ENCODE peak calls at places on chromosome 22, in four cellular contexts. Q is GM23338, M is HepG2, K is K562. F is an unnamed sample.

GRCh38 chr22:46075764-46076531 is 74.4 kb upstream of the PPARA start:
- DNase-seq in M (no peak), Q (no peak), K (no peak), F (no peak)

GRCh38 chr22:25690798-25691197 is 51.2 kb upstream of the MYO18B start:
- DNase-seq in Q (no peak), M (no peak), K (no peak), F (no peak)

GRCh38 chr22:22702159-22702873 is 57.9 kb downstream of the GGTLC2 start:
- DNase-seq in K (no peak), Q (peak; percentile 64), M (no peak), F (no peak)

GRCh38 chr22:41799486-41800347 is 762 bp upstream of the CCDC134 start:
- DNase-seq in M (no peak), K (peak; percentile 68), Q (peak; percentile 43), F (no peak)

GRCh38 chr22:39146256-39147101 is 6.0 kb downstream of the CBX7 start:
- DNase-seq in K (no peak), Q (no peak), M (no peak), F (no peak)

GRCh38 chr22:39518124-39518786 is 2.1 kb upstream of the ATF4 start:
- DNase-seq in Q (no peak), M (no peak), K (no peak), F (no peak)

GRCh38 chr22:24706050-24706449 is 68.5 kb downstream of the PIWIL3 start:
- DNase-seq in Q (peak; percentile 81), K (peak; percentile 26), M (peak; percentile 45), F (no peak)

GRCh38 chr22:26429458-26430238 is 588 bp downstream of the ASPHD2 start:
- DNase-seq in K (peak; percentile 36), Q (peak; percentile 43), M (no peak), F (no peak)

GRCh38 chr22:35627267-35628041 is 10.3 kb upstream of the MB start:
- DNase-seq in K (no peak), M (peak; percentile 64), Q (peak; percentile 85), F (no peak)

GRCh38 chr22:41445171-41446056 is 1.2 kb downstream of the TOB2 start:
- DNase-seq in Q (peak; percentile 71), M (no peak), K (no peak), F (no peak)

GRCh38 chr22:30573594-30574094 is 821 bp downstream of the GAL3ST1 start:
- DNase-seq in Q (peak; percentile 30), M (no peak), K (no peak), F (no peak)

GRCh38 chr22:40176921-40177737 is 596 bp upstream of the TNRC6B start:
- DNase-seq in K (peak; percentile 47), M (peak; percentile 87), Q (peak; percentile 79), F (peak; percentile 41)

GRCh38 chr22:42270512-42271190 is at the start of gene TCF20:
- DNase-seq in M (peak; percentile 66), Q (peak; percentile 89), K (peak; percentile 88), F (no peak)

GRCh38 chr22:22612516-22612915 is 31.9 kb upstream of the GGTLC2 start:
- DNase-seq in K (no peak), M (no peak), Q (no peak), F (no peak)

GRCh38 chr22:19285831-19286230 is 5.7 kb downstream of the CLTCL1 start:
- DNase-seq in Q (no peak), M (no peak), K (no peak), F (no peak)

GRCh38 chr22:25083414-25084166 is 116.1 kb upstream of the CRYBB3 start:
- DNase-seq in K (no peak), Q (no peak), M (peak; percentile 88), F (no peak)

GRCh38 chr22:21028277-21029251 is 3.8 kb downstream of the SLC7A4 start:
- DNase-seq in M (no peak), Q (no peak), K (no peak), F (no peak)

GRCh38 chr22:34111210-34111824 is 191.0 kb upstream of the LARGE1 start:
- DNase-seq in M (peak; percentile 22), K (peak; percentile 18), Q (peak; percentile 80), F (no peak)

GRCh38 chr22:45149671-45150070 is 14.1 kb upstream of the NUP50 start:
- DNase-seq in M (no peak), K (no peak), Q (no peak), F (no peak)

GRCh38 chr22:44567846-44568493 is 69.9 kb upstream of the RTL6 start:
- DNase-seq in K (no peak), M (peak; percentile 45), Q (peak; percentile 57), F (no peak)

GRCh38 chr22:30626413-30626812 is 9.2 kb upstream of the SLC35E4 start:
- DNase-seq in Q (no peak), M (no peak), K (no peak), F (no peak)

GRCh38 chr22:23075050-23075449 is 4.7 kb downstream of the GNAZ start:
- DNase-seq in K (no peak), Q (no peak), M (no peak), F (no peak)

GRCh38 chr22:21714059-21714770 is 21.4 kb downstream of the YPEL1 start:
- DNase-seq in M (no peak), K (peak; percentile 67), Q (no peak), F (no peak)

GRCh38 chr22:33038131-33038772 is 19.9 kb downstream of the SYN3 start:
- DNase-seq in M (no peak), K (no peak), Q (peak; percentile 21), F (no peak)

GRCh38 chr22:46659059-46659790 is 39.0 kb downstream of the GRAMD4 start:
- DNase-seq in M (no peak), K (no peak), Q (no peak), F (no peak)

GRCh38 chr22:46114518-46115387 is 35.6 kb upstream of the PPARA start:
- DNase-seq in Q (no peak), M (no peak), K (no peak), F (no peak)

GRCh38 chr22:41828516-41828915 is 4.4 kb upstream of the SREBF2 start:
- DNase-seq in Q (no peak), K (no peak), M (no peak), F (no peak)

GRCh38 chr22:40273319-40273718 is 73.0 kb upstream of the ADSL start:
- DNase-seq in M (no peak), Q (no peak), K (no peak), F (no peak)

GRCh38 chr22:40050258-40050657 is 55.5 kb downstream of the FAM83F start:
- DNase-seq in M (no peak), K (no peak), Q (no peak), F (peak; percentile 70)

GRCh38 chr22:46070722-46071450 is 79.4 kb upstream of the PPARA start:
- DNase-seq in K (no peak), M (no peak), Q (peak; percentile 62), F (no peak)

GRCh38 chr22:45007247-45007945 is 2.4 kb downstream of the PHF21B start:
- DNase-seq in K (peak; percentile 67), M (no peak), Q (peak; percentile 87), F (no peak)

GRCh38 chr22:48431536-48432315 is 1395.9 kb downstream of the BRD1 start:
- DNase-seq in M (no peak), K (peak; percentile 11), Q (no peak), F (no peak)

GRCh38 chr22:48432721-48433518 is 1394.8 kb downstream of the BRD1 start:
- DNase-seq in M (no peak), K (no peak), Q (no peak), F (no peak)

GRCh38 chr22:48428556-48429371 is 1398.9 kb downstream of the BRD1 start:
- DNase-seq in K (no peak), M (no peak), Q (no peak), F (no peak)

GRCh38 chr22:48429621-48430020 is 1398.1 kb downstream of the BRD1 start:
- DNase-seq in K (no peak), M (no peak), Q (no peak), F (no peak)

GRCh38 chr22:48431014-48431413 is 1396.7 kb downstream of the BRD1 start:
- DNase-seq in M (no peak), Q (no peak), K (no peak), F (no peak)
- TF ChIP-seq JUNB in M (no peak), Q (no peak), K (no peak), F (no peak)

GRCh38 chr22:50672041-50672440 is 582 bp upstream of the SHANK3 start:
- DNase-seq in Q (no peak), K (peak; percentile 3), M (no peak), F (no peak)

GRCh38 chr22:50674127-50674493 is 1.5 kb downstream of the SHANK3 start:
- DNase-seq in K (no peak), Q (peak; percentile 30), M (no peak), F (no peak)

GRCh38 chr22:50674606-50675552 is 2.3 kb downstream of the SHANK3 start:
- DNase-seq in K (peak; percentile 67), Q (peak; percentile 94), M (peak; percentile 32), F (no peak)

GRCh38 chr22:50672471-50673230 is at the start of gene SHANK3:
- DNase-seq in Q (peak; percentile 42), M (no peak), K (peak; percentile 8), F (no peak)

DNA sequence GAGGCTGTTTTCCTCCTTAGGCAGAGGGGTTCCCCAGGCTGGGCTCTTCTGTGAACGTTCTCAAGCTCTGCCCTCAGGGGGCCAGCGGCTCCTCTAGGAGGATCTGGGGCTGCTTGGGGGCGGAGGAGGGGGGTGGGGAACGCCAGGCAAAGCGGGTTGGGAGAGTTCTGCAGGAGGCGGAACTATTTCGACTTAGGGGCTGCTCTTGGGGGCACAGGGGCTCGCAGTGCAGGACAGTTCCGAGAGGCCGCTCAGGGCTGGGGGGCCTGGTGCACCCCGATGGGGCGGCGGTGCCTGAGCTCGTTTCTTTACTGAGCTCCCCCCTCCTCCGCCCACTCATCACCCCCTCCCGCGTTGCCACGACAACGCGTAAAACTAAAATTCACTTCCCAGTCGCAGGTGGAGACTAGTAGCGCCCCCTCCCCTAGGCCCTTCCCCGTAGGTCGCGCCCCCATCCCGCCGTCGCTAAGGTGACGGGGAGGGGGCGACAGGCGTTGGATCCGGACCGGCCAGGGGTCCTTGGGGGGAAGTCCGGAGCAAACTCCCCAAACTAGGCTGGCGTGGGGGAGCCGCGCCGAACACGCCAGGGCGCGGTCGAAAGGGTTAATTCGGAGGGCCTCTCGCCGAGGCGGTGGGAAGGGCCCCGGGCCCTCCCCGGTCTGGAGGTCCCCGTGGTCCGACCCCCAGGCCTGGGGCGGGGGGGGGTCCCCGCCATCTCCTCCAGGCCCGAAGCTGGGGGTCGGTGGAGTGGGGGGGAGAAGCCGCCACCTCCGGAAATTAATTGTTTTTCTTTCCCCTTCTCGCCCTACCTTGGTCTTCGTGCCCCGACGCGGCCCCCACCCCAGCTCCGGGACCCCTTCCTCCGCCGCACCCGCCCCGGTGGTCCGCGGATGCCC is 856 bp downstream of the SHANK3 start:
- DNase-seq in Q (peak; percentile 69), K (peak; percentile 24), M (no peak), F (no peak)
- TF ChIP-seq EZH2 in Q (peak; percentile 9), K (no peak), M (no peak), F (no peak)

GRCh38 chr22:37681001-37681424 is 5.1 kb upstream of the NOL12 start:
- DNase-seq in Q (no peak), K (no peak), M (no peak), F (no peak)
- TF ChIP-seq JUNB in Q (no peak), K (no peak), M (no peak), F (no peak)

DNA sequence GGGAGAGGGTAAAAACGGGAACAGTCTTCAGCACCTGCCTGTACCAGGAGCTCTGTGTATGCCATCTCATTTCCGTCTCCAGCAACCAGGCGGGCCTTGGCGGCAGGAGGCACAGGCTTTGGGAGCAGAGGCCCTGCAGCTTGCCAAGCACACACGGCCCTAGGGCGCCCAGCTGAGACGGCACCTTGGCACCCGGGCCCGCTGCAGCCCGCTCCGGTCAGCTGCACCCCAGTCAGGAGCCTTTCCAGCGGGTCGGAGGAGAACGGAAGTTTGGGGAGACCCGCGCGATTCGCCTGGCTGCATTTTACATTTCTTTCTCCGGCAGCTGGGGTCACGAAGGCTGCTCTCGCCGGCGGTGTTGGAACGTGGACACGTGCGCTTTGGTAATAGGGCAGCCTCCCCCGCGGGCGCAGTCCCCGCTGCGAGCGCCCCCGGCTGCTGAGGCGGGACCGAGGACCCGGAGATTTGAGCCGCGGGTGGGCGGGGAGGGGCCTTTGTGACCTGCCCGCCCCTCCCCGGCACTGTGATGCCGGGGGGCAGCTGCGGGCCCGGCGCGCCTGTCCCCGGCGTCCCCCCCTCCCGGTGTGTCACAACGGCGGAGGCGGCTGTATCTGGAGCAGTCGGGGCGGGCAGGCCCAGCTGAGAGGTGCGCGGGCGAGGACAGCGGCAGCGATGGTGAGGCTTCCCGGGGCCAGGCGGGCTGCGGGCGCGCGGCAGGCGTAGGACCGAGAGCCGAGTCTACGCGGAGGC is at the start of gene TUBA8:
- DNase-seq in M (no peak), Q (peak; percentile 76), K (no peak), F (no peak)
- TF ChIP-seq EZH2 in M (no peak), Q (no peak), K (no peak), F (no peak)